ENCODE peak calls at places on chromosomes 11 and 22, in six cellular contexts. T is CD4-positive, CD25-positive, alpha-beta regulatory T cell; K is activated CD4-positive, CD25-positive, alpha-beta regulatory T cell; P is AG10803; J is NCI-H460; Q is CD8-positive, alpha-beta memory T cell. U is an unnamed sample.

GRCh38 chr11:92180664-92181251 is 43.9 kb upstream of the FAT3 start:
- DNase-seq in P (peak; percentile 66), J (no peak), Q (no peak), K (no peak), T (no peak), U (no peak)

GRCh38 chr22:44805663-44806062 is 53.3 kb downstream of the ARHGAP8 start:
- DNase-seq in J (no peak), T (no peak), K (no peak), P (no peak), Q (no peak), U (no peak)

GRCh38 chr11:75997273-75997552 is 182.2 kb downstream of the UVRAG start:
- DNase-seq in J (no peak), T (no peak), P (no peak), Q (no peak), K (no peak), U (no peak)

GRCh38 chr22:34833982-34834510 is 231.9 kb upstream of the ISX start:
- DNase-seq in P (no peak), K (no peak), T (no peak), J (no peak), Q (no peak), U (no peak)

GRCh38 chr11:102252339-102252891 is 64.9 kb upstream of the BIRC3 start:
- DNase-seq in J (no peak), T (no peak), Q (no peak), P (peak; percentile 53), K (no peak), U (no peak)

GRCh38 chr11:76086713-76087635 is 119.3 kb downstream of the WNT11 start:
- DNase-seq in T (no peak), Q (no peak), J (no peak), K (no peak), P (peak; percentile 67), U (no peak)

GRCh38 chr22:30948930-30949342 is 19.6 kb downstream of the MORC2 start:
- DNase-seq in Q (no peak), J (no peak), T (no peak), P (peak; percentile 77), K (no peak), U (no peak)

GRCh38 chr11:117020873-117021564 is 77.2 kb downstream of the SIK3 start:
- DNase-seq in Q (no peak), P (no peak), K (no peak), J (no peak), T (no peak), U (no peak)

GRCh38 chr11:86719781-86720463 is 47.5 kb upstream of the ME3 start:
- DNase-seq in Q (no peak), P (peak; percentile 91), J (no peak), K (no peak), T (no peak), U (peak; percentile 56)

GRCh38 chr11:76644591-76644990 is 26.0 kb downstream of the LRRC32 start:
- DNase-seq in K (no peak), Q (no peak), P (no peak), J (no peak), T (no peak), U (no peak)

GRCh38 chr11:69178819-69179482 is 23.2 kb downstream of the SMIM38 start:
- DNase-seq in T (no peak), J (no peak), Q (no peak), P (no peak), K (no peak), U (no peak)

GRCh38 chr11:27720277-27720830 is 20.1 kb upstream of the BDNF start:
- DNase-seq in Q (no peak), P (no peak), J (no peak), T (no peak), K (no peak), U (peak; percentile 66)

GRCh38 chr11:111419641-111420327 is 40.7 kb upstream of the POU2AF1 start:
- DNase-seq in T (no peak), J (no peak), K (no peak), Q (no peak), P (no peak), U (no peak)

GRCh38 chr22:46546466-46547178 is 9.2 kb upstream of the CELSR1 start:
- DNase-seq in K (no peak), J (no peak), Q (no peak), P (peak; percentile 66), T (no peak), U (no peak)

GRCh38 chr11:9735919-9736318 is 72.0 kb downstream of the SWAP70 start:
- DNase-seq in P (no peak), J (no peak), Q (no peak), T (no peak), K (no peak), U (no peak)

GRCh38 chr22:45518580-45518991 is 15.9 kb downstream of the FBLN1 start:
- DNase-seq in P (peak; percentile 78), T (no peak), Q (no peak), J (no peak), K (no peak), U (no peak)